ENCODE peak calls at places on chromosomes 6 and 20, in seven cellular contexts. O is central memory CD4-positive, alpha-beta T cell; Q is effector memory CD4-positive, alpha-beta T cell; L is RCC 7860; X is AG09319; J is SW 1271; F is activated CD4-positive, alpha-beta T cell treated with anti-CD3 and anti-CD28 coated beads for 36 hours. B is an unnamed sample.

GRCh38 chr6:15663057-15663638 is 320 bp upstream of the DTNBP1 start:
- DNase-seq in X (peak), L (peak), Q (no peak), O (peak), F (peak), J (no peak), B (no peak)

GRCh38 chr6:19472850-19473249 is 364.3 kb upstream of the ID4 start:
- DNase-seq in J (no peak), O (no peak), F (peak), Q (no peak), L (no peak), X (no peak), B (no peak)

GRCh38 chr6:27669278-27669797 is 196.4 kb upstream of the ZNF184 start:
- DNase-seq in Q (no peak), L (no peak), J (no peak), F (no peak), O (no peak), X (no peak), B (no peak)

GRCh38 chr6:13334953-13335352 is 6.6 kb upstream of the TBC1D7 start:
- DNase-seq in X (no peak), J (no peak), L (no peak), Q (no peak), F (no peak), O (no peak), B (no peak)

GRCh38 chr6:108690326-108691000 is 129.7 kb downstream of the FOXO3 start:
- DNase-seq in F (no peak), O (no peak), J (no peak), X (no peak), Q (no peak), L (peak), B (no peak)

GRCh38 chr20:33658510-33658909 is 3.6 kb upstream of the C20orf144 start:
- DNase-seq in F (no peak), Q (no peak), L (no peak), J (no peak), O (no peak), X (no peak), B (no peak)

GRCh38 chr6:77829736-77830135 is 176.9 kb downstream of the MEI4 start:
- DNase-seq in L (no peak), O (no peak), X (no peak), J (no peak), Q (no peak), F (no peak), B (no peak)

GRCh38 chr20:13855613-13856012 is 70.8 kb downstream of the NDUFAF5 start:
- DNase-seq in J (no peak), L (no peak), X (no peak), F (no peak), O (no peak), Q (no peak), B (no peak)

GRCh38 chr6:44530209-44530909 is 142.9 kb downstream of the CDC5L start:
- DNase-seq in Q (no peak), J (no peak), L (no peak), F (no peak), X (no peak), O (no peak), B (no peak)

GRCh38 chr6:15956205-15957106 is 172.4 kb upstream of the MYLIP start:
- DNase-seq in O (no peak), J (no peak), Q (no peak), L (no peak), F (no peak), X (no peak), B (no peak)

GRCh38 chr20:11217322-11217989 is 543.7 kb upstream of the JAG1 start:
- DNase-seq in Q (no peak), J (no peak), F (no peak), O (no peak), X (no peak), L (no peak), B (no peak)

GRCh38 chr6:151325075-151326050 is 66.0 kb downstream of the ZBTB2 start:
- DNase-seq in X (peak), J (peak), L (peak), F (peak), Q (peak), O (no peak), B (no peak)

GRCh38 chr6:153437193-153437592 is 306.1 kb upstream of the RGS17 start:
- DNase-seq in F (no peak), X (no peak), Q (no peak), J (no peak), L (no peak), O (no peak), B (no peak)

GRCh38 chr20:51591871-51592270 is 49.4 kb upstream of the NFATC2 start:
- DNase-seq in O (no peak), X (no peak), L (no peak), Q (no peak), J (no peak), F (no peak), B (no peak)